ENCODE peak calls at places on chromosomes 7 and 10, in four cellular contexts. One of them, this sample, is unnamed. For H3K4me1 and H3K36me3, the result is how much of the 10 kb centered on the place peaks cover.

GRCh38 chr10:31129261-31129660 is 97.6 kb upstream of the ZNF438 start:
- DNase-seq in neuronal stem cell: no peak
- DNase-seq in CD8-positive, alpha-beta memory T cell: no peak
- DNase-seq in right lobe of liver: no peak
- DNase-seq in this sample: no peak

GRCh38 chr7:43201912-43202311 is 89.5 kb downstream of the HECW1 start:
- DNase-seq in neuronal stem cell: no peak
- DNase-seq in CD8-positive, alpha-beta memory T cell: no peak
- DNase-seq in right lobe of liver: no peak
- DNase-seq in this sample: no peak

GRCh38 chr10:13904053-13904452 is 317.3 kb downstream of the PRPF18 start:
- DNase-seq in right lobe of liver: no peak
- DNase-seq in neuronal stem cell: no peak
- DNase-seq in CD8-positive, alpha-beta memory T cell: no peak
- DNase-seq in this sample: no peak

GRCh38 chr7:116351966-116352365 is 141.6 kb downstream of the TES start:
- DNase-seq in CD8-positive, alpha-beta memory T cell: no peak
- DNase-seq in neuronal stem cell: no peak
- DNase-seq in right lobe of liver: no peak
- DNase-seq in this sample: no peak

GRCh38 chr10:119542357-119542989 is at the start of gene RGS10:
- DNase-seq in CD8-positive, alpha-beta memory T cell: peak
- DNase-seq in right lobe of liver: peak
- DNase-seq in neuronal stem cell: peak
- DNase-seq in this sample: peak

GRCh38 chr10:103617362-103618026 is 124.0 kb downstream of the NEURL1 start:
- DNase-seq in CD8-positive, alpha-beta memory T cell: no peak
- DNase-seq in right lobe of liver: peak
- DNase-seq in neuronal stem cell: no peak
- DNase-seq in this sample: no peak

GRCh38 chr7:125316451-125316850 is 386.8 kb upstream of the POT1 start:
- DNase-seq in right lobe of liver: no peak
- DNase-seq in CD8-positive, alpha-beta memory T cell: no peak
- DNase-seq in neuronal stem cell: peak
- DNase-seq in this sample: peak

GRCh38 chr10:43047288-43047970 is 29.4 kb upstream of the RET start:
- DNase-seq in CD8-positive, alpha-beta memory T cell: no peak
- DNase-seq in right lobe of liver: peak
- DNase-seq in neuronal stem cell: no peak
- DNase-seq in this sample: peak

GRCh38 chr7:108613147-108613948 is 43.7 kb downstream of the DNAJB9 start:
- DNase-seq in right lobe of liver: no peak
- DNase-seq in CD8-positive, alpha-beta memory T cell: no peak
- DNase-seq in neuronal stem cell: peak
- DNase-seq in this sample: no peak

GRCh38 chr10:3805791-3806381 is 20.9 kb upstream of the KLF6 start:
- DNase-seq in neuronal stem cell: no peak
- DNase-seq in right lobe of liver: no peak
- DNase-seq in CD8-positive, alpha-beta memory T cell: peak
- DNase-seq in this sample: no peak

GRCh38 chr10:65769828-65770227 is 1156.0 kb upstream of the LRRTM3 start:
- DNase-seq in neuronal stem cell: no peak
- DNase-seq in right lobe of liver: no peak
- DNase-seq in CD8-positive, alpha-beta memory T cell: no peak
- DNase-seq in this sample: no peak

GRCh38 chr10:53508197-53508596 is 735.6 kb upstream of the MBL2 start:
- DNase-seq in CD8-positive, alpha-beta memory T cell: no peak
- DNase-seq in right lobe of liver: no peak
- DNase-seq in neuronal stem cell: no peak
- DNase-seq in this sample: no peak

GRCh38 chr10:77226020-77226419 is 411.6 kb downstream of the KCNMA1 start:
- DNase-seq in CD8-positive, alpha-beta memory T cell: no peak
- DNase-seq in right lobe of liver: no peak
- DNase-seq in neuronal stem cell: no peak
- DNase-seq in this sample: no peak

GRCh38 chr10:132388901-132389630 is 7.9 kb upstream of the PWWP2B start:
- DNase-seq in right lobe of liver: peak
- DNase-seq in neuronal stem cell: no peak
- DNase-seq in CD8-positive, alpha-beta memory T cell: peak
- DNase-seq in this sample: peak

GRCh38 chr7:30164567-30164966 is 29.8 kb downstream of the MTURN start:
- DNase-seq in right lobe of liver: no peak
- DNase-seq in neuronal stem cell: no peak
- DNase-seq in CD8-positive, alpha-beta memory T cell: no peak
- DNase-seq in this sample: no peak

GRCh38 chr10:98388086-98388655 is 26.8 kb downstream of the PYROXD2 start:
- DNase-seq in right lobe of liver: no peak
- DNase-seq in neuronal stem cell: no peak
- DNase-seq in CD8-positive, alpha-beta memory T cell: peak
- DNase-seq in this sample: no peak

GRCh38 chr10:86439544-86439943 is 72.9 kb upstream of the GRID1 start:
- DNase-seq in right lobe of liver: peak
- DNase-seq in neuronal stem cell: no peak
- DNase-seq in CD8-positive, alpha-beta memory T cell: no peak
- DNase-seq in this sample: peak

GRCh38 chr7:41054960-41055700 is 647.8 kb downstream of the INHBA start:
- DNase-seq in neuronal stem cell: no peak
- DNase-seq in CD8-positive, alpha-beta memory T cell: no peak
- DNase-seq in right lobe of liver: no peak
- DNase-seq in this sample: no peak

GRCh38 chr7:124120911-124121310 is 88.0 kb upstream of the TMEM229A start:
- DNase-seq in CD8-positive, alpha-beta memory T cell: no peak
- DNase-seq in neuronal stem cell: no peak
- DNase-seq in right lobe of liver: no peak
- DNase-seq in this sample: no peak

GRCh38 chr10:34206602-34207268 is 608.4 kb downstream of the PARD3 start:
- DNase-seq in right lobe of liver: no peak
- DNase-seq in neuronal stem cell: no peak
- DNase-seq in CD8-positive, alpha-beta memory T cell: no peak
- DNase-seq in this sample: no peak

GRCh38 chr10:1434202-1434601 is 303.1 kb downstream of the ADARB2 start:
- DNase-seq in CD8-positive, alpha-beta memory T cell: no peak
- DNase-seq in neuronal stem cell: no peak
- DNase-seq in right lobe of liver: no peak
- DNase-seq in this sample: no peak

DNA sequence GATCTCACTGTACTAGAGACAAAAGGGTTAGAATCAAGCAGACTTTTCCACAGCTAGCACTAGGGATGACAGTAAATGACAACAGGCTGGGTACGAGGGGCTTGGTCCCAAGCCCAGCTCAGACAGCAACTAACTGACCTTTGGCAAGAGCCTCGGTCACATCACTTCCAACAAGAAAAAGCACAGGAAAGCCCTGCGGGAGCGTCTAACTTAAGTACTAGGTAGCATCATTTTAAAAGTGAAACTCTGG is 22.8 kb downstream of the CALML3 start:
- DNase-seq in CD8-positive, alpha-beta memory T cell: no peak
- DNase-seq in right lobe of liver: peak
- DNase-seq in neuronal stem cell: no peak
- DNase-seq in this sample: no peak
- H3K4me1 ChIP-seq in CD8-positive, alpha-beta memory T cell: under half
- H3K4me1 ChIP-seq in right lobe of liver: under half
- H3K4me1 ChIP-seq in neuronal stem cell: under half
- H3K4me1 ChIP-seq in this sample: under half

GRCh38 chr10:6140965-6141295 is 52.1 kb downstream of the RBM17 start:
- DNase-seq in right lobe of liver: no peak
- DNase-seq in neuronal stem cell: no peak
- DNase-seq in CD8-positive, alpha-beta memory T cell: no peak
- DNase-seq in this sample: no peak
- H3K4me3 ChIP-seq in right lobe of liver: peak
- H3K4me3 ChIP-seq in neuronal stem cell: no peak
- H3K4me3 ChIP-seq in CD8-positive, alpha-beta memory T cell: peak
- H3K4me3 ChIP-seq in this sample: peak

DNA sequence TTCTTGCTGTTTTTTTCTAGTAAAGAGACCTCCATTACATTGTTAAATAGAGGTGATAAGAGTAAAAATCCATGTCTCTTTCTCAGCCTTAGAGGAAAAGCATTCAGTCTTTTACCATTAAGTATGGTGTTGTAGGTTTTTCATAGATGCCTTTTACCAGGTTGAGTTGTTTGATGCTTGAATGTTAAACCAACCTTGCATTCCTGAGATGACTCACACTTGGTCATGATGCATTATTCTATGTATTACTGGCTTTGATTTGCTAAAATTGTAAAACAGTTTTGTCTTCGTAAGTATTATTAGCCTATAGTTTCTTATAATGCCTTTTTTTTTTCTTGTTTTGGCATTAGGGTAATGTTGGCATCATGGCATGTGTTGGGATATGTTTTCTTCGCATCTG is 90.0 kb downstream of the ANKRD61 start:
- DNase-seq in right lobe of liver: no peak
- DNase-seq in neuronal stem cell: no peak
- DNase-seq in CD8-positive, alpha-beta memory T cell: no peak
- DNase-seq in this sample: no peak
- H3K36me3 ChIP-seq in right lobe of liver: under half
- H3K36me3 ChIP-seq in neuronal stem cell: under half
- H3K36me3 ChIP-seq in CD8-positive, alpha-beta memory T cell: under half
- H3K36me3 ChIP-seq in this sample: under half

GRCh38 chr10:79347226-79347893 is at the start of gene PPIF:
- DNase-seq in right lobe of liver: peak
- DNase-seq in neuronal stem cell: peak
- DNase-seq in CD8-positive, alpha-beta memory T cell: peak
- DNase-seq in this sample: peak

GRCh38 chr10:79349072-79349491 is 1.8 kb downstream of the PPIF start:
- DNase-seq in neuronal stem cell: no peak
- DNase-seq in CD8-positive, alpha-beta memory T cell: no peak
- DNase-seq in right lobe of liver: no peak
- DNase-seq in this sample: no peak

GRCh38 chr10:79347894-79348639 is 798 bp downstream of the PPIF start:
- DNase-seq in CD8-positive, alpha-beta memory T cell: peak
- DNase-seq in neuronal stem cell: no peak
- DNase-seq in right lobe of liver: peak
- DNase-seq in this sample: peak

GRCh38 chr10:79349766-79350406 is 2.6 kb downstream of the PPIF start:
- DNase-seq in CD8-positive, alpha-beta memory T cell: no peak
- DNase-seq in right lobe of liver: no peak
- DNase-seq in neuronal stem cell: no peak
- DNase-seq in this sample: no peak

GRCh38 chr10:79348640-79348988 is 1.3 kb downstream of the PPIF start:
- DNase-seq in right lobe of liver: no peak
- DNase-seq in CD8-positive, alpha-beta memory T cell: no peak
- DNase-seq in neuronal stem cell: no peak
- DNase-seq in this sample: no peak
- H3K4me1 ChIP-seq in right lobe of liver: under half
- H3K4me1 ChIP-seq in CD8-positive, alpha-beta memory T cell: under half
- H3K4me1 ChIP-seq in neuronal stem cell: under half
- H3K4me1 ChIP-seq in this sample: under half